ENCODE peak calls at places on chromosomes 16 and 17, in five cellular contexts. One of them, this sample, is unnamed. For H3K4me1, the result is how much of the 10 kb centered on the place peaks cover.

GRCh38 chr17:81253358-81254131 is 14.4 kb downstream of the NDUFAF8 start:
- DNase-seq in lung: peak
- DNase-seq in suprapubic skin: no peak
- DNase-seq in ascending aorta: no peak
- DNase-seq in left ventricle myocardium inferior: no peak
- DNase-seq in this sample: no peak

GRCh38 chr17:28760987-28761562 is 17.3 kb downstream of the TRAF4 start:
- DNase-seq in lung: peak
- DNase-seq in suprapubic skin: peak
- DNase-seq in ascending aorta: no peak
- DNase-seq in left ventricle myocardium inferior: peak
- DNase-seq in this sample: peak

GRCh38 chr16:70520612-70521297 is 2.6 kb downstream of the COG4 start:
- DNase-seq in lung: no peak
- DNase-seq in suprapubic skin: no peak
- DNase-seq in ascending aorta: no peak
- DNase-seq in left ventricle myocardium inferior: no peak
- DNase-seq in this sample: no peak

GRCh38 chr17:50176559-50177471 is 11.0 kb downstream of the SGCA start:
- DNase-seq in lung: no peak
- DNase-seq in suprapubic skin: no peak
- DNase-seq in ascending aorta: no peak
- DNase-seq in left ventricle myocardium inferior: no peak
- DNase-seq in this sample: no peak

GRCh38 chr16:22191966-22192260 is 14.2 kb upstream of the EEF2K start:
- DNase-seq in lung: no peak
- DNase-seq in suprapubic skin: no peak
- DNase-seq in ascending aorta: no peak
- DNase-seq in left ventricle myocardium inferior: no peak
- DNase-seq in this sample: peak

GRCh38 chr16:9007177-9007794 is 43.6 kb upstream of the USP7 start:
- DNase-seq in lung: no peak
- DNase-seq in suprapubic skin: no peak
- DNase-seq in ascending aorta: no peak
- DNase-seq in left ventricle myocardium inferior: no peak
- DNase-seq in this sample: no peak

GRCh38 chr16:57141822-57142631 is 43.8 kb downstream of the PSME3IP1 start:
- DNase-seq in lung: no peak
- DNase-seq in suprapubic skin: peak
- DNase-seq in ascending aorta: no peak
- DNase-seq in left ventricle myocardium inferior: no peak
- DNase-seq in this sample: no peak

GRCh38 chr17:3865166-3865565 is 19.1 kb upstream of the NCBP3 start:
- DNase-seq in lung: peak
- DNase-seq in suprapubic skin: no peak
- DNase-seq in ascending aorta: peak
- DNase-seq in left ventricle myocardium inferior: no peak
- DNase-seq in this sample: no peak

GRCh38 chr16:50282010-50282538 is 15.7 kb downstream of the ADCY7 start:
- DNase-seq in lung: peak
- DNase-seq in suprapubic skin: no peak
- DNase-seq in ascending aorta: peak
- DNase-seq in left ventricle myocardium inferior: peak
- DNase-seq in this sample: peak

GRCh38 chr16:9371713-9372448 is 280.4 kb downstream of the HAPSTR1 start:
- DNase-seq in lung: no peak
- DNase-seq in suprapubic skin: no peak
- DNase-seq in ascending aorta: no peak
- DNase-seq in left ventricle myocardium inferior: no peak
- DNase-seq in this sample: no peak

GRCh38 chr16:20897897-20898296 is 2.3 kb downstream of the DCUN1D3 start:
- DNase-seq in lung: no peak
- DNase-seq in suprapubic skin: no peak
- DNase-seq in ascending aorta: no peak
- DNase-seq in left ventricle myocardium inferior: no peak
- DNase-seq in this sample: no peak

GRCh38 chr16:87376660-87377059 is 6.9 kb downstream of the FBXO31 start:
- DNase-seq in lung: no peak
- DNase-seq in suprapubic skin: no peak
- DNase-seq in ascending aorta: no peak
- DNase-seq in left ventricle myocardium inferior: no peak
- DNase-seq in this sample: no peak

DNA sequence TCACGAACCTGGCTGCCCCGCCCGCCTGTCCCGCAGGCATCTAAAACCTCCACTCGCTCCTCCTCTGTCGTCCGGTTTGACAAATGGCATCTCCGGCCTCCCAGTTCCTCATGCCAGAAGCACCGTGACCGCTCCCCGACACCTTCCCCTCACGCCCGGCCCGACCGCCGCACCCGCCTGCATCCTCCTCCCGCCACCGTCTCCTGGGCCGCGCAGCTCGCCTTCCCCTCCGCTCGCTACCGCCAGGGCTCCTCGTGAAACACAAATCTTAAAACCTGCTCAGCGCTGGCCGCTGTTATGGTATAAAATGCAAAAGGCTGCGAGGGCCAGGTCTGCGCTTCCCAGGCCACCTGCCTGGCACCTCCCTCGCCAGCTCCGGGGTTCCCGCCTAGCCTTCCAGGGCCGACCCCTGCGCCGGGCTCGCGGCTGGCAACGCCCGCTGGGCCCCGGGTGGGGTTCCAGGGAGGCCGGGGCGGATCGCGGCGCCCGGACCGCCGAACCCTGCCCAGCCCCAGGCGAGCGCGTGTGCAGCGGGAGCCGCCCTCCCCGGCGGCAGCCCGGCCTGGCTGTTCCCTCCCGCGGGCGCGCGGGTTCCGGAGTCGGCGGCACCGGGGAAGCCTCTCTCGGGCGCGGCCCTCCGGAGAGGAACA is 488 bp downstream of the SPSB3 start:
- DNase-seq in lung: no peak
- DNase-seq in suprapubic skin: no peak
- DNase-seq in ascending aorta: no peak
- DNase-seq in left ventricle myocardium inferior: no peak
- DNase-seq in this sample: no peak
- TF ChIP-seq CTCF in lung: no peak
- TF ChIP-seq CTCF in suprapubic skin: no peak
- TF ChIP-seq CTCF in ascending aorta: no peak
- TF ChIP-seq CTCF in left ventricle myocardium inferior: peak
- TF ChIP-seq CTCF in this sample: no peak

DNA sequence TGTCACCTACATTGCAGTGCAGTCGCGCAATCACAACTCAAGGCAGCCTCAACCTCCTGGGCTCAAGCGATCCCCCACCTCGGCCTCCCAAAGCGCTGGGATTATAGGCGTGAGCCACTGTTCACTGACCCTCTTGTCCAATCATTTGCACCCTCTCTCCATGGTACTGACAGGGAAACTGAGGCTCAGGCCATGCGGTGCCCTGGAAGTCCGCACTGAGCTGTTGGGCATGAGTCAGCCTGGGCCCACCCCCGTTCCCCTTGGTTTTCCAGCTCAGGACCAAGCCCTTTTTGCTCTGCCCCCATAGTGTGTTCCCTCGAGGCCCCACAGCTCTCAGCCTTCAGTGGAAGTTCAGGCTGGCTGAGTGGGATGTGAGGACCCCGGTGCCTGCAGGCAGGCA is 10.1 kb downstream of the GSE1 start:
- DNase-seq in lung: no peak
- DNase-seq in suprapubic skin: no peak
- DNase-seq in ascending aorta: no peak
- DNase-seq in left ventricle myocardium inferior: no peak
- DNase-seq in this sample: no peak
- H3K4me1 ChIP-seq in lung: under half
- H3K4me1 ChIP-seq in suprapubic skin: under half
- H3K4me1 ChIP-seq in ascending aorta: under half
- H3K4me1 ChIP-seq in left ventricle myocardium inferior: half or more
- H3K4me1 ChIP-seq in this sample: under half

DNA sequence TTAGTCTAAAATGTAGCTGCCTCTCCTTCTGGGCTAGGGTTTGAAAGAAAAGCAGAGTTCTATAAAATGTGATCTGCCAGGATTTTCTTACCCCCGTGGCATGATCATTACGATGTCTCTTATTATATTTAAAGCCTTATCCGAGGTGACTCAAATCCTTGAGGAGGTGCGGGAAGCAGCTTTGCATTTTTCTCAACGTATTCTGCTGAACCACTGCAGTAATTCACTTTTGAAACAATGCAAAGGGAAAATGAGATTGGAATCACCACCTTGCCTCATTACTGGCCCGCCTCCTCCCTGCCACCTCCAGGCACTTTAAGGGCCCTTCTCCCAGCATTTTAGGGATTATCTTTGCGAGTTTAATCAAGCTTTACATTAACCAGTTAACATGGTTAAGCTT is 9.7 kb upstream of the NOG start:
- DNase-seq in lung: no peak
- DNase-seq in suprapubic skin: no peak
- DNase-seq in ascending aorta: no peak
- DNase-seq in left ventricle myocardium inferior: no peak
- DNase-seq in this sample: no peak
- TF ChIP-seq CTCF in lung: no peak
- TF ChIP-seq CTCF in suprapubic skin: no peak
- TF ChIP-seq CTCF in ascending aorta: no peak
- TF ChIP-seq CTCF in left ventricle myocardium inferior: no peak
- TF ChIP-seq CTCF in this sample: no peak

DNA sequence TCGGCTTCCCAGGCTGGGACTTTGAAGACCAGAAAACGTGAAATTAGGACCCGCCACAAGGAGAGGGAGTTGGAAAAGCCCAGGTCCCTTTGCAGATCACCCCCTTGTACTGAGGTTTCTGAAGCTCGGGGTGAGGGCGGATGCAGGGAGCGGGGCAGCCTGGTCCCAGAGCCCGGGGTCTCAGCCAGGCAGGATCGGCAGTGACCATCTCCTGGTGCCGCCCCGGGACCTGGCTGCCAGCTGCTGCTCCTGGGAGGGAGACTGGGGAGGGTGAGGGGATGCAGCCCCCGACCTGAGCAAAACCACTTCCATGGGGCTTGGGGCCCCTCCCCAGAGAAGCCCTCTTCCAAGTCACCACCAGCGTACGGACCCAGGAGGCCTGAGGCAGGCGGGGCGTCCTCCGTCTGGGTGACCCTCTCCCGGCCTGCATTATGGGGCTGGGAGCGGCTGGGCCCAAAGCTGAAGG is 14.9 kb downstream of the CD7 start:
- DNase-seq in lung: no peak
- DNase-seq in suprapubic skin: no peak
- DNase-seq in ascending aorta: no peak
- DNase-seq in left ventricle myocardium inferior: no peak
- DNase-seq in this sample: no peak
- H3K4me1 ChIP-seq in lung: under half
- H3K4me1 ChIP-seq in suprapubic skin: under half
- H3K4me1 ChIP-seq in ascending aorta: under half
- H3K4me1 ChIP-seq in left ventricle myocardium inferior: under half
- H3K4me1 ChIP-seq in this sample: under half

This sample was measured in heart right ventricle.